ENCODE peak calls at places on chromosomes 4 and X, in six cellular contexts. S is H9; X is left lung; Q is heart right ventricle; Y is CD8-positive, alpha-beta T cell; G is hepatocyte. U is an unnamed sample. For H3K4me1, the result is how much of the 10 kb centered on the place peaks cover.

GRCh38 chrX:1421433-1422134 is 29.7 kb upstream of the SLC25A6 start:
- DNase-seq in S (no peak), X (peak), Q (no peak), Y (no peak), G (no peak), U (peak)

GRCh38 chr4:98574816-98575215 is 83.6 kb downstream of the TSPAN5 start:
- DNase-seq in S (no peak), X (no peak), Q (no peak), Y (no peak), G (no peak), U (no peak)

GRCh38 chrX:148333989-148334388 is 166.4 kb upstream of the AFF2 start:
- DNase-seq in S (no peak), X (no peak), Q (no peak), Y (no peak), G (no peak), U (no peak)

GRCh38 chr4:153365003-153365402 is 20.5 kb downstream of the MND1 start:
- DNase-seq in S (no peak), X (no peak), Q (no peak), Y (no peak), G (no peak), U (no peak)

GRCh38 chrX:15915959-15916703 is 61.5 kb upstream of the AP1S2 start:
- DNase-seq in S (no peak), X (no peak), Q (no peak), Y (no peak), G (no peak), U (no peak)

GRCh38 chr4:142238589-142238988 is 602.2 kb downstream of the IL15 start:
- DNase-seq in S (no peak), X (no peak), Q (no peak), Y (no peak), G (no peak), U (no peak)

GRCh38 chr4:82247629-82248028 is 126.2 kb downstream of the HNRNPD start:
- DNase-seq in S (no peak), X (no peak), Q (no peak), Y (no peak), G (no peak), U (no peak)

GRCh38 chrX:149497626-149498025 is 7.5 kb downstream of the IDS start:
- DNase-seq in S (no peak), X (no peak), Q (no peak), Y (no peak), G (no peak), U (no peak)

GRCh38 chr4:13733817-13734216 is 106.3 kb upstream of the BOD1L1 start:
- DNase-seq in S (no peak), X (no peak), Q (no peak), Y (no peak), G (no peak), U (no peak)

GRCh38 chr4:52869196-52869595 is 7.1 kb downstream of the RASL11B start:
- DNase-seq in S (no peak), X (peak), Q (peak), Y (no peak), G (peak), U (peak)

GRCh38 chr4:177964061-177964460 is 521.8 kb upstream of the AGA start:
- DNase-seq in S (no peak), X (no peak), Q (no peak), Y (no peak), G (no peak), U (no peak)

GRCh38 chr4:142314686-142315085 is 531.4 kb downstream of the INPP4B start:
- DNase-seq in S (no peak), X (no peak), Q (no peak), Y (no peak), G (peak), U (peak)

GRCh38 chr4:171857302-171858005 is 44.2 kb downstream of the GALNTL6 start:
- DNase-seq in S (no peak), X (no peak), Q (no peak), Y (no peak), G (no peak), U (no peak)

GRCh38 chr4:153486281-153487151 is 20.4 kb downstream of the TMEM131L start:
- DNase-seq in S (peak), X (no peak), Q (no peak), Y (no peak), G (peak), U (no peak)

GRCh38 chr4:88162636-88163035 is 4.2 kb upstream of the ABCG2 start:
- DNase-seq in S (no peak), X (no peak), Q (no peak), Y (no peak), G (no peak), U (no peak)

GRCh38 chrX:9626379-9626778 is 139.3 kb downstream of the GPR143 start:
- DNase-seq in S (no peak), X (no peak), Q (no peak), Y (no peak), G (no peak), U (no peak)

GRCh38 chr4:3408793-3409330 is 32.9 kb upstream of the HGFAC start:
- DNase-seq in S (peak), X (no peak), Q (no peak), Y (no peak), G (no peak), U (no peak)

GRCh38 chr4:173490817-173491518 is 39.1 kb downstream of the HAND2 start:
- DNase-seq in S (no peak), X (no peak), Q (no peak), Y (no peak), G (peak), U (no peak)

GRCh38 chrX:120450163-120450562 is 18.9 kb downstream of the LAMP2 start:
- DNase-seq in S (no peak), X (no peak), Q (no peak), Y (no peak), G (no peak), U (no peak)

GRCh38 chr4:162061214-162061613 is 102.6 kb downstream of the FSTL5 start:
- DNase-seq in S (peak), X (no peak), Q (no peak), Y (no peak), G (peak), U (no peak)

GRCh38 chr4:83340692-83341343 is 6.2 kb upstream of the HPSE start:
- DNase-seq in S (no peak), X (no peak), Q (no peak), Y (peak), G (no peak), U (no peak)

GRCh38 chrX:135213200-135213844 is 38.5 kb upstream of the ETDA start:
- DNase-seq in S (no peak), X (no peak), Q (no peak), Y (no peak), G (no peak), U (no peak)

GRCh38 chr4:173073939-173074500 is 94.6 kb upstream of the GALNT7 start:
- DNase-seq in S (no peak), X (no peak), Q (no peak), Y (no peak), G (no peak), U (peak)

GRCh38 chrX:23964177-23964576 is 56.4 kb downstream of the CXorf58 start:
- DNase-seq in S (no peak), X (no peak), Q (no peak), Y (no peak), G (no peak), U (no peak)

GRCh38 chr4:150173420-150173819 is 95.2 kb downstream of the DCLK2 start:
- DNase-seq in S (no peak), X (no peak), Q (no peak), Y (no peak), G (no peak), U (no peak)

GRCh38 chr4:25032126-25032525 is 1.4 kb upstream of the LGI2 start:
- DNase-seq in S (no peak), X (no peak), Q (no peak), Y (no peak), G (no peak), U (no peak)

GRCh38 chrX:2342281-2342688 is 158.5 kb downstream of the DHRSX start:
- DNase-seq in S (no peak), X (no peak), Q (peak), Y (no peak), G (no peak), U (no peak)

GRCh38 chr4:821181-821591 is 4.7 kb downstream of the CPLX1 start:
- DNase-seq in S (no peak), X (no peak), Q (no peak), Y (no peak), G (no peak), U (no peak)

GRCh38 chr4:7107166-7107905 is 39.5 kb upstream of the GRPEL1 start:
- DNase-seq in S (no peak), X (no peak), Q (no peak), Y (no peak), G (no peak), U (no peak)

GRCh38 chr4:7104366-7105031 is 36.6 kb upstream of the GRPEL1 start:
- DNase-seq in S (no peak), X (no peak), Q (no peak), Y (no peak), G (no peak), U (peak)

GRCh38 chr4:7103599-7104365 is 35.9 kb upstream of the GRPEL1 start:
- DNase-seq in S (no peak), X (no peak), Q (peak), Y (no peak), G (peak), U (peak)

GRCh38 chr4:7103031-7103598 is 35.3 kb upstream of the GRPEL1 start:
- DNase-seq in S (peak), X (peak), Q (peak), Y (peak), G (peak), U (peak)

GRCh38 chr4:7105261-7105660 is 37.4 kb upstream of the GRPEL1 start:
- DNase-seq in S (no peak), X (no peak), Q (no peak), Y (no peak), G (no peak), U (no peak)
- H3K4me1 ChIP-seq in S (under half), X (under half), Q (under half), Y (under half), G (under half), U (under half)

DNA sequence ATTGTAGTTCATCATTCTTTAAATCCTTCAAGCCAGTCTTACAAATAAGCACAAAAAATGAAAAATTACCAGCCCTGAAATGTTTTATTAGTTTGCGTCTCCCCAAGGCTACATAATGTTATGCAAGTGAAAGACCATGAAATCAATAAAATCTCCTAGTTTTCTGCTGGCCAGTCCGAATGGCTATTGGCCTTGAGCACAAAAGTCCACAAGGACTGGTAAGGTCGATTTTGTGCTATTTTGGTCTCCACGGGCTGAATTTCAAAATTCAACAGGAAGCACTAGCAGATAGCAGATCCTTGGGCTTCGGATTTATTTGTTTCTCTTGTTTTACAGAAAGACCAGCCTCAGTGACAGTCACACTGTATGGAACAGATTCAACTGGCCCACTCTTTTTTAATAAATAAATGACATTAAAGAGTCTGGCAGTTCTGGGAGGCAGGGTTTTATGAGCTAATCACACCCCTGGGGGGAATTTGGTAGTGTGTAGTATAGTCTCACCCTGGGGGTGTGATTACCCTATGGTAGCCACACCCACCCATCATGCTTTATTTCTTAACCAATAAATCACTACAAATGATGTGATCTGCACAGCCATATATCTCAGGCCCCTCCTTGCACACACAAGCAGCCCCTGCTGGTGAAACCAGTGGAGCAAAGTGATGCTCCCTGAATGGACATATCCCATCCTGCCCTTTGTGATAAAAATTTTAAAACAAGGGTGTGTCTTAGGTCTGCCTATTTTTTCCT is 51.1 kb upstream of the TMEM33 start:
- DNase-seq in S (no peak), X (no peak), Q (no peak), Y (no peak), G (no peak), U (no peak)
- H3K4me1 ChIP-seq in S (under half), X (under half), Q (under half), Y (under half), G (under half), U (under half)

GRCh38 chr4:94519925-94520789 is 68.4 kb downstream of the PDLIM5 start:
- DNase-seq in S (no peak), X (no peak), Q (no peak), Y (no peak), G (no peak), U (no peak)

GRCh38 chr4:94523033-94523590 is 71.4 kb downstream of the PDLIM5 start:
- DNase-seq in S (no peak), X (no peak), Q (no peak), Y (no peak), G (no peak), U (no peak)

GRCh38 chr4:94525993-94526740 is 74.4 kb downstream of the PDLIM5 start:
- DNase-seq in S (no peak), X (no peak), Q (no peak), Y (no peak), G (no peak), U (no peak)

GRCh38 chr4:94527556-94528233 is 76.0 kb downstream of the PDLIM5 start:
- DNase-seq in S (no peak), X (no peak), Q (no peak), Y (no peak), G (no peak), U (no peak)

DNA sequence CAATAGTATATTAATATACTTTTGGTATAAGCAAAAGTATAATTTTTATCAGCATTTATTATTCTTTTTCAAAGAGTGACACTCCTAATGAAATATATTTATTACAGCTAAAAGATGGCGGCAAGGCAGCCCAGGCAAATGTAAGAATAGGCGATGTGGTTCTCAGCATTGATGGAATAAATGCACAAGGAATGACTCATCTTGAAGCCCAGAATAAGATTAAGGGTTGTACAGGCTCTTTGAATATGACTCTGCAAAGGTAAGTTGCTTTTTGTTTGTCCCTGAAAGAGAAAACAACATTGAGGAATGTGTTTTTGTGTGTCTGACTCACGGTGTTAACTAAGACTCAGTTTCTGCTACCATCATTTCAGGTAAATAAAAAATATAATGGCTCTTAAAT is 71.9 kb downstream of the PDLIM5 start:
- DNase-seq in S (no peak), X (no peak), Q (no peak), Y (no peak), G (no peak), U (no peak)
- H3K4me1 ChIP-seq in S (under half), X (under half), Q (half or more), Y (under half), G (under half), U (under half)

DNA sequence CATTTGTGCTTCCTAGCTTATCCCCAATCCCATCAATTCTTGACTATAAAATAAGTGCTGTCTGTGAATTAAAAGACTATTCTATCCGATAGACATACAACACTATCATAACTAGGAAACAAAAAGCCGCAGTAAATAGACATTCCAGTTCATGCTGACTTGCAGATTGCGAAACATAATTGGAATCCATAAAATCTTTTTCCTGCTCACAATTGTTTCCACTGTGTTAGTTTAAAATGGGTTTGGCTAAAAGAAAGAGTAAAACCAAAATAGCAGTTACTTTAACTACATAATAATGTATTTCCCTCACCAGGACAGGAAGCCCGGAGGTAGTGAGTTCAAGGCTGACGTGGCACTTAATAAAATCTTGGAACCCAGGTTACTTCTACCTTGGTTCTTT is 17.2 kb downstream of the SMIM31 start:
- DNase-seq in S (no peak), X (no peak), Q (no peak), Y (no peak), G (no peak), U (no peak)
- H3K4me1 ChIP-seq in S (under half), X (under half), Q (under half), Y (under half), G (under half), U (under half)